ENCODE peak calls at places on chromosomes 2 and 18, in eight cellular contexts. E is bronchial epithelial cell, V is Peyer's patch, P is cardiac fibroblast, L is OCI-LY7, R is AG09309, S is astrocyte of the spinal cord, O is IMR-90. T is an unnamed sample.

GRCh38 chr2:41970898-41971660 is 76.7 kb upstream of the PKDCC start:
- DNase-seq in E (no peak), V (no peak), P (no peak), L (no peak), R (peak; percentile 24), S (no peak), O (peak; percentile 12), T (no peak)

GRCh38 chr2:164911832-164912231 is 43.5 kb downstream of the SLC38A11 start:
- DNase-seq in E (peak; percentile 87), V (no peak), P (peak; percentile 43), L (no peak), R (no peak), S (no peak), O (no peak), T (no peak)

GRCh38 chr2:200856806-200857205 is 7.7 kb downstream of the CLK1 start:
- DNase-seq in E (no peak), V (no peak), P (no peak), L (no peak), R (no peak), S (no peak), O (no peak), T (no peak)

GRCh38 chr2:210660-211059 is 53.2 kb downstream of the SH3YL1 start:
- DNase-seq in E (peak; percentile 46), V (no peak), P (no peak), L (no peak), R (no peak), S (no peak), O (peak; percentile 5), T (no peak)

GRCh38 chr2:98029718-98030222 is 34.0 kb upstream of the TMEM131 start:
- DNase-seq in E (peak; percentile 16), V (no peak), P (peak; percentile 72), L (no peak), R (no peak), S (peak; percentile 24), O (peak; percentile 40), T (no peak)

GRCh38 chr2:64268330-64268729 is 124.1 kb upstream of the PELI1 start:
- DNase-seq in E (no peak), V (no peak), P (peak; percentile 66), L (no peak), R (no peak), S (no peak), O (no peak), T (no peak)

GRCh38 chr2:103293266-103293583 is 531.4 kb downstream of the TMEM182 start:
- DNase-seq in E (no peak), V (no peak), P (no peak), L (no peak), R (no peak), S (no peak), O (no peak), T (no peak)

GRCh38 chr2:197909377-197909776 is 105.0 kb downstream of the PLCL1 start:
- DNase-seq in E (peak; percentile 36), V (no peak), P (peak; percentile 73), L (no peak), R (peak; percentile 81), S (peak; percentile 72), O (peak; percentile 97), T (no peak)

GRCh38 chr2:30823452-30823851 is 16.2 kb upstream of the CAPN13 start:
- DNase-seq in E (no peak), V (no peak), P (no peak), L (no peak), R (no peak), S (no peak), O (no peak), T (no peak)

GRCh38 chr2:235693279-235693678 is 199.4 kb downstream of the AGAP1 start:
- DNase-seq in E (no peak), V (no peak), P (no peak), L (no peak), R (no peak), S (no peak), O (no peak), T (no peak)

GRCh38 chr2:20561703-20562454 is 89.0 kb downstream of the HS1BP3 start:
- DNase-seq in E (peak; percentile 78), V (no peak), P (peak; percentile 79), L (no peak), R (no peak), S (peak; percentile 92), O (peak; percentile 81), T (no peak)

GRCh38 chr2:26605195-26605968 is 35.8 kb downstream of the CIB4 start:
- DNase-seq in E (peak; percentile 58), V (no peak), P (peak; percentile 67), L (peak; percentile 63), R (peak; percentile 8), S (peak; percentile 35), O (peak; percentile 48), T (no peak)

GRCh38 chr18:58580078-58580477 is 48.8 kb downstream of the ALPK2 start:
- DNase-seq in E (no peak), V (no peak), P (peak; percentile 43), L (no peak), R (no peak), S (peak; percentile 29), O (peak; percentile 43), T (no peak)

GRCh38 chr2:200703132-200703925 is 108.4 kb upstream of the BZW1 start:
- DNase-seq in E (peak; percentile 79), V (no peak), P (peak; percentile 90), L (peak; percentile 84), R (peak; percentile 67), S (peak; percentile 85), O (peak; percentile 80), T (peak; percentile 25)

GRCh38 chr18:9827211-9827855 is 58.4 kb upstream of the TXNDC2 start:
- DNase-seq in E (no peak), V (no peak), P (no peak), L (no peak), R (no peak), S (no peak), O (no peak), T (no peak)

GRCh38 chr2:135227386-135227785 is 175.3 kb downstream of the RAB3GAP1 start:
- DNase-seq in E (no peak), V (no peak), P (peak; percentile 39), L (no peak), R (peak; percentile 37), S (peak; percentile 17), O (peak; percentile 60), T (no peak)

GRCh38 chr18:78199002-78199401 is 780.6 kb upstream of the SALL3 start:
- DNase-seq in E (no peak), V (no peak), P (no peak), L (no peak), R (no peak), S (no peak), O (no peak), T (no peak)

GRCh38 chr2:53018830-53019425 is 748.7 kb upstream of the CHAC2 start:
- DNase-seq in E (peak; percentile 12), V (no peak), P (peak; percentile 7), L (no peak), R (no peak), S (peak; percentile 20), O (peak; percentile 34), T (no peak)
- TF ChIP-seq CTCF in E (no peak), V (no peak), P (peak; percentile 11), L (peak; percentile 33), R (peak; percentile 10), S (peak; percentile 37), O (peak; percentile 30), T (peak; percentile 57)

GRCh38 chr2:213085538-213085937 is 65.9 kb downstream of the IKZF2 start:
- DNase-seq in E (no peak), V (no peak), P (no peak), L (no peak), R (no peak), S (no peak), O (no peak), T (no peak)
- H3K4me3 ChIP-seq in E (no peak overlapping the region), V (no peak overlapping the region), P (no peak overlapping the region), L (no peak overlapping the region), R (no peak overlapping the region), S (no peak overlapping the region), O (no peak overlapping the region), T (no peak overlapping the region)

GRCh38 chr2:241224068-241224850 is 35.8 kb downstream of the ANO7 start:
- DNase-seq in E (peak; percentile 25), V (no peak), P (peak; percentile 62), L (no peak), R (no peak), S (peak; percentile 51), O (peak; percentile 66), T (no peak)
- TF ChIP-seq CTCF in E (no peak), V (no peak), P (peak; percentile 1), L (no peak), R (no peak), S (peak; percentile 12), O (peak; percentile 13), T (peak; percentile 14)

GRCh38 chr2:161423351-161424178 is 7.5 kb downstream of the TBR1 start:
- DNase-seq in E (no peak), V (no peak), P (no peak), L (no peak), R (no peak), S (no peak), O (no peak), T (no peak)
- H3K4me3 ChIP-seq in E (peak overlapping the region; percentile 16), V (peak overlapping the region; percentile 46), P (no peak overlapping the region), L (no peak overlapping the region), R (no peak overlapping the region), S (no peak overlapping the region), O (no peak overlapping the region), T (no peak overlapping the region)

GRCh38 chr2:3738454-3738853 is 35.1 kb downstream of the DCDC2C start:
- DNase-seq in E (no peak), V (no peak), P (peak; percentile 41), L (peak; percentile 47), R (no peak), S (peak; percentile 36), O (peak; percentile 54), T (no peak)
- TF ChIP-seq CTCF in E (no peak), V (no peak), P (peak; percentile 23), L (peak; percentile 67), R (no peak), S (peak; percentile 37), O (peak; percentile 61), T (peak; percentile 51)